ENCODE peak calls at places on chromosome 1, in eight cellular contexts. L is tibial artery; A is esophagus muscularis mucosa; S is colonic mucosa; N is heart left ventricle; H is CD4-positive, alpha-beta T cell; Q is MM.1S; K is SK-N-SH. F is an unnamed sample. For H3K9me3 and H3K27me3, the result is how much of the 10 kb centered on the place peaks cover.

GRCh38 chr1:89563957-89564604 is 39.5 kb downstream of the LRRC8B start:
- DNase-seq in L (no peak), A (no peak), S (no peak), N (no peak), H (no peak), Q (no peak), K (peak), F (no peak)

GRCh38 chr1:99456536-99456935 is 189.4 kb upstream of the PALMD start:
- DNase-seq in L (no peak), A (no peak), S (no peak), N (no peak), H (no peak), Q (no peak), K (no peak), F (no peak)

GRCh38 chr1:164983023-164983650 is 373.4 kb downstream of the LMX1A start:
- DNase-seq in L (no peak), A (peak), S (no peak), N (no peak), H (no peak), Q (no peak), K (no peak), F (no peak)

GRCh38 chr1:1678581-1679380 is 13.8 kb downstream of the SLC35E2B start:
- DNase-seq in L (peak), A (no peak), S (peak), N (peak), H (no peak), Q (peak), K (peak), F (peak)

GRCh38 chr1:225849905-225850304 is 32.3 kb downstream of the TMEM63A start:
- DNase-seq in L (no peak), A (no peak), S (no peak), N (peak), H (no peak), Q (no peak), K (peak), F (no peak)

GRCh38 chr1:203440780-203441179 is 34.8 kb upstream of the PRELP start:
- DNase-seq in L (peak), A (no peak), S (peak), N (peak), H (no peak), Q (peak), K (peak), F (peak)

GRCh38 chr1:2279210-2279639 is 51.1 kb downstream of the SKI start:
- DNase-seq in L (no peak), A (no peak), S (peak), N (peak), H (no peak), Q (no peak), K (no peak), F (no peak)

GRCh38 chr1:114607223-114607622 is 25.8 kb upstream of the BCAS2 start:
- DNase-seq in L (no peak), A (no peak), S (no peak), N (no peak), H (no peak), Q (no peak), K (no peak), F (no peak)

GRCh38 chr1:21268281-21269239 is 21.7 kb downstream of the ECE1 start:
- DNase-seq in L (no peak), A (no peak), S (no peak), N (peak), H (no peak), Q (peak), K (no peak), F (no peak)

GRCh38 chr1:98049370-98050115 is 128.7 kb upstream of the DPYD start:
- DNase-seq in L (no peak), A (no peak), S (no peak), N (peak), H (no peak), Q (no peak), K (peak), F (no peak)

GRCh38 chr1:201696217-201696761 is 132.7 kb upstream of the IPO9 start:
- DNase-seq in L (peak), A (peak), S (no peak), N (peak), H (no peak), Q (no peak), K (peak), F (peak)

GRCh38 chr1:3453203-3453761 is 1.2 kb upstream of the ARHGEF16 start:
- DNase-seq in L (peak), A (no peak), S (peak), N (peak), H (peak), Q (peak), K (peak), F (peak)

GRCh38 chr1:232578681-232579195 is 51.2 kb downstream of the SIPA1L2 start:
- DNase-seq in L (no peak), A (no peak), S (no peak), N (no peak), H (no peak), Q (peak), K (no peak), F (no peak)

GRCh38 chr1:40495315-40495903 is 13.2 kb upstream of the EXO5 start:
- DNase-seq in L (no peak), A (no peak), S (no peak), N (no peak), H (no peak), Q (no peak), K (no peak), F (no peak)
- H3K9me3 ChIP-seq in L (under half), A (under half), S (under half), N (half or more), H (half or more), Q (under half), K (under half), F (under half)

DNA sequence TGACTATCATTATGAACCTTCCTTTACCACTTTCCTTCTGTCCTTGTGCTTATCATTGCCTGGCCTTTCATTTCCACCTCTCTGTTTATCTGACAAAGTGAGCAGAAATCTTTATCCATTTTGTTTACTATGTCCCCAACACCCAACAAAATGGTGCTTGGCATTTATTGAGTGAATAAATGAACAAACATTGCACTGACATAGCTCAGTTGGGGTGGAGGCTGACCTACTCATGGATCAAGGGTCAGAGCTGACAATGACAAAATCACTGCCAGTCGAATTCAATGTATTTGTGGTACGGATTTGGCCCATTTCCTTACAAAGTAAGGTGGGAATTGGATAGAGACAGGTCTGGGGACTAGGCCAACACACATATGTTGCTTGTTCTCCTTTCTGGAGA is 257.4 kb upstream of the PLXNA2 start:
- DNase-seq in L (no peak), A (no peak), S (no peak), N (no peak), H (no peak), Q (no peak), K (no peak), F (no peak)
- TF ChIP-seq CTCF in L (no peak), A (no peak), S (no peak), N (no peak), H (no peak), Q (no peak), K (no peak), F (no peak)

DNA sequence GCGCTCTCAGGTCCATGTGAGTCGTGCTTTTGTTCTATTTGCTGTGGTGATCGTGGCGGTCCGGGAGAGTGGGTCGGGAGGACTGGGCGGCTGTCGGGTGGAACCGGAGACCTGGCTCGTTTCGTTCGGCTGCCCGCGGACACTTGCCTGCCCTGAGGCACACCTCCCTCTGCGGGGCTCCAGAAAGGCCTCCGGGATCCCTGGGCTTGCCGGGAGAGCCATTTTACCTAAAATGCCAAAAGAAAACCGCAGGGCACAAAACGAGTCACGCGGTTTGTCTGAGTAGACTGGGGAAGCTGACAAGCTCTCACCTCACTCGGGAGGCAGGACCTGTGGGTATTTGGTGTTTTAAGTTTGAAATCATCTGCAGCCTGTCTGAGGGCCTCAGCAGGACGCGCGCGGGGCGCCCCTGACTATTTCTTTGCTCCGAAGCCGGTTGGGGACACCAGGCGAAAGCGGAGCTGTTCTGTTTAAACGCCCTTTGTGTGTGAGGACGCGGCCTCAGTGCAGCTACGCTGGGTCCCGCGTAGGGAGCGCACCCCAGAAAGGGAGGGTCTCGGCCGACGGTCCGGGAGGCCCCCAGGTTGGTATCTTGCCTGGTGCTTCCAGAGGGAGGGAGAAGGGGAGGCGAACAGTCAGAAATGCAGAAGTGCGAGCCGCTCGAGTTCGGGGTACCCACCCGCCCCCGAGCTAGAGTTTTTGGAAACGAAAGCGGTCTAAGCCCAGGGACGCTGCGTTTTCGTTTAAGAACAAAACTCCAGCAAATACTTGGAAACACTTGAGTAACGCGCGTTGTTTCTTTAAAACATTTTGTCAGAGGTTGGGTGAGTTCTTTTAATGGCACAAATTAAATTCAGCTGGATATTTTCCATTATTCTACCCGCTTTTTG is 996 bp downstream of the LHX8 start:
- DNase-seq in L (no peak), A (no peak), S (no peak), N (no peak), H (no peak), Q (peak), K (peak), F (no peak)
- H3K27me3 ChIP-seq in L (under half), A (under half), S (half or more), N (half or more), H (half or more), Q (under half), K (half or more), F (under half)

DNA sequence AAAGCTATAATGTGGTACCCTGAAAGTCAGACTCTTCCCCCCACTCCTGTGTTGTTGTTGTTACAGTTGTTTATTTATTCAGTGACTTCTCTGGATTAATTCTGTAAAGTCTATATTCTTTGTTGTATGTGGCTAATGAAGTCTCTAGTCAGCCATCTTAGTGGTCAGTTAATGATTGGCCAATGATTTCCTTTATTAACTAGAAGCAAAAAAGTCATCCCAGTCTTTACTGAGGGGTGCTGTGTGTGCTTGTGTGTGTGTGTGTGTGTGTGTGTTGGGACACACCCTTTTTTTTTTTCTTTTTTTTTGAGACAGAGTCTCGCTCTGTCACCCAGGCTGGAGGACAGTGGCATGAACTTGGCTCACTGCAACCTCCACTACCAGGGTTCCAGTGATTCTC is 37.3 kb upstream of the HYI start:
- DNase-seq in L (no peak), A (no peak), S (no peak), N (no peak), H (no peak), Q (no peak), K (no peak), F (no peak)
- H3K9me3 ChIP-seq in L (under half), A (under half), S (under half), N (under half), H (under half), Q (under half), K (under half), F (under half)

GRCh38 chr1:220485131-220485530 is 42.8 kb upstream of the MARK1 start:
- DNase-seq in L (no peak), A (peak), S (no peak), N (no peak), H (no peak), Q (peak), K (no peak), F (no peak)
- TF ChIP-seq CTCF in L (no peak), A (no peak), S (no peak), N (no peak), H (no peak), Q (no peak), K (no peak), F (no peak)

GRCh38 chr1:220892997-220893700 is 13.9 kb downstream of the HLX start:
- DNase-seq in L (no peak), A (peak), S (no peak), N (no peak), H (no peak), Q (no peak), K (no peak), F (no peak)

GRCh38 chr1:220890582-220890981 is 11.3 kb downstream of the HLX start:
- DNase-seq in L (no peak), A (peak), S (no peak), N (no peak), H (no peak), Q (no peak), K (no peak), F (no peak)

GRCh38 chr1:220892086-220892376 is 12.8 kb downstream of the HLX start:
- DNase-seq in L (no peak), A (no peak), S (no peak), N (no peak), H (no peak), Q (no peak), K (no peak), F (no peak)

GRCh38 chr1:220889848-220890287 is 10.6 kb downstream of the HLX start:
- DNase-seq in L (no peak), A (peak), S (no peak), N (no peak), H (no peak), Q (no peak), K (no peak), F (no peak)

DNA sequence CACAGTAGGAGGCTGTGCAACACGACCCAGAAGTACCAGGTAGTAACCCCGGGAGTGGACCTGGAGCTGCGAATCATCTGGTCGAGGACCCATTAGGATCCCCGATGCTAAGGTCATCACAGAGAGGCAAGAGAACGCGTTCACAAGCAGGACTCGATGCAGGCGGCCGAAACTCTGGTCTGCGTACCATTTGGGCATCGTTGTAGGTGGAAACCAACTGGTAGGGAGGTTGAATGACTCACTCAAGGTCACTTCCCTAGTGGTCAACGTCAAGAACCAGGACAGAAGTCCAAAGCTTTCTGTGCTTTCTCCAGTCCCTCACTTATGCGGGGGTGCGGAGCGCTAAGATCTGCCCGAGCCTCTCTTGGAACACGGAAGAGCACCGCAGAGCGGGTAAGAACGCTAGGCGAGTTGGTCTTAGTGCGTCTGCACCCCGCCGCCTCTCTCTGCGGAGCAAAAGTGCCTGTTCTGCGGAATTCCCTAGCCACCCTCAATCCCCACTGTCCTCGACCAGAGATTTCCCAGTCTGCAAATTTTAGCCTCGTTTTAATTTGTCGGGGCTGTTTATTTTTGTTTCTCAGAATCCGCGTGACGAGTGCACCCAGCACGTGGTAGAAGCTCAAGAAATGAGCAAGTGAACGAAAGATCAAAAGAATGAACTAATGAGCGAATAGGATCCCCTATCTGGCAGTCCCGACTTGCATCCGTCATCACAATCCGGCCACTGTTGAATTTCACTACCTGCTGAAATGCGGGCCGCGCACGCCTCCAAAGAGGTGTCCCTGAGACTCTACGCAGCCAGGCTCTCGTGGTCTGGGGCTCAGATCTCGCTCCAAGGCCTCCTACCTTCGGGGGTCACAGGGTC is 12.2 kb downstream of the HLX start:
- DNase-seq in L (no peak), A (peak), S (no peak), N (no peak), H (no peak), Q (no peak), K (no peak), F (no peak)
- H3K27me3 ChIP-seq in L (under half), A (under half), S (half or more), N (half or more), H (half or more), Q (under half), K (under half), F (half or more)

GRCh38 chr1:17167783-17168479 is 37.0 kb upstream of the PADI1 start:
- DNase-seq in L (no peak), A (no peak), S (no peak), N (no peak), H (no peak), Q (no peak), K (no peak), F (no peak)

GRCh38 chr1:17167041-17167782 is 37.7 kb upstream of the PADI1 start:
- DNase-seq in L (no peak), A (no peak), S (no peak), N (no peak), H (no peak), Q (no peak), K (no peak), F (no peak)

GRCh38 chr1:17170571-17170970 is 34.4 kb upstream of the PADI1 start:
- DNase-seq in L (no peak), A (no peak), S (no peak), N (no peak), H (no peak), Q (no peak), K (no peak), F (no peak)

GRCh38 chr1:17165823-17166222 is 39.1 kb upstream of the PADI1 start:
- DNase-seq in L (no peak), A (no peak), S (no peak), N (no peak), H (no peak), Q (no peak), K (no peak), F (no peak)

DNA sequence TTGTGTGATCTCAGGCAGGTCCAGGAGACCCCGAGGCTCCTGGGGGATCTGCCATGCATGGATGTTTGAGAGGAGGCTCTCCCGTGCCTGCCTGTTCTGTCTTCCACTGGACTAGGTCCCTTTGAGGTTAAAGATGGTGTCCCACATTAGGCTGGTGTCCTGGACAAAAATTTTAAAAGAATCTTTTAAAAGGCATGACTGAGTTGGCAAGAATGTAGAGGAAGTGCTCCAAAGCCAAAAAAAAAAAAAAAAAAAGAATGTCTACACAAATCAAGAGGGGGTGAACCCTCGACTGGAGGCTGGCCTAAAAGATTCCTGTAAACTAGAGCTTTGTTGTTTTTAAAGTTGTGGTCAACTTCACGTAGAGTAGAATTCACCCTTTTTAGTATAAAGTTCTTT is 36.4 kb upstream of the PADI1 start:
- DNase-seq in L (no peak), A (no peak), S (no peak), N (no peak), H (no peak), Q (no peak), K (no peak), F (no peak)
- H3K9me3 ChIP-seq in L (under half), A (under half), S (under half), N (under half), H (under half), Q (under half), K (under half), F (under half)